ENCODE peak calls at places on chromosomes 5 and 9, in ten cellular contexts. A is NCI-H524; L is GM13977; Y is Peyer's patch; P is dorsolateral prefrontal cortex; H is activated effector memory CD4-positive, alpha-beta T cell treated with anti-CD3 and anti-CD28 coated beads, Interleukin-2, amount 50 U/mL, for 16 hours; N is H9; W is ELR; B is HFF-Myc; Q is SHP77. S is an unnamed sample.

GRCh38 chr9:124600407-124600806 is 93.2 kb upstream of the NR5A1 start:
- DNase-seq in L (no peak), Y (no peak), Q (no peak), B (no peak), A (no peak), P (no peak), H (no peak), W (no peak), N (no peak), S (no peak)

GRCh38 chr5:7087719-7088297 is 308.1 kb upstream of the ADCY2 start:
- DNase-seq in W (no peak), B (no peak), A (peak), Y (no peak), N (peak), H (no peak), P (no peak), L (no peak), Q (no peak), S (no peak)

GRCh38 chr9:102650896-102651295 is 344.2 kb upstream of the CYLC2 start:
- DNase-seq in Y (no peak), H (no peak), W (peak), N (no peak), Q (no peak), P (no peak), B (no peak), A (no peak), L (no peak), S (no peak)

GRCh38 chr5:133428072-133428660 is 184.2 kb downstream of the FSTL4 start:
- DNase-seq in L (no peak), A (no peak), B (no peak), Y (no peak), P (no peak), H (no peak), N (no peak), W (no peak), Q (no peak), S (no peak)

GRCh38 chr9:109919736-109920408 is 139.9 kb downstream of the PALM2AKAP2 start:
- DNase-seq in H (no peak), P (no peak), Q (no peak), B (no peak), Y (no peak), N (no peak), W (no peak), L (no peak), A (no peak), S (no peak)

GRCh38 chr9:116162241-116162781 is 8.7 kb downstream of the PAPPA start:
- DNase-seq in B (no peak), Y (no peak), P (no peak), H (no peak), L (no peak), Q (no peak), N (no peak), W (no peak), A (no peak), S (no peak)

GRCh38 chr9:14813336-14814020 is 90.9 kb upstream of the CER1 start:
- DNase-seq in L (no peak), Q (no peak), Y (no peak), H (no peak), P (no peak), N (no peak), W (peak), A (no peak), B (no peak), S (no peak)

GRCh38 chr5:33891731-33892418 is at the start of gene ADAMTS12:
- DNase-seq in Q (no peak), P (no peak), W (peak), L (peak), A (no peak), Y (no peak), B (no peak), H (no peak), N (peak), S (no peak)

GRCh38 chr5:177310757-177311173 is 933 bp downstream of the MXD3 start:
- DNase-seq in A (peak), N (peak), L (no peak), H (peak), Q (peak), P (no peak), Y (peak), B (no peak), W (peak), S (peak)

GRCh38 chr5:891837-892389 is 688 bp downstream of the BRD9 start:
- DNase-seq in N (no peak), Y (no peak), W (peak), B (no peak), H (peak), L (peak), P (no peak), Q (no peak), A (no peak), S (no peak)

GRCh38 chr5:42970636-42971559 is 69.2 kb downstream of the ANXA2R start:
- DNase-seq in B (no peak), L (no peak), H (no peak), P (no peak), N (peak), W (no peak), Y (no peak), A (peak), Q (no peak), S (no peak)

GRCh38 chr9:83707518-83707767 is 315 bp downstream of the UBQLN1 start:
- DNase-seq in Q (no peak), W (peak), H (no peak), A (no peak), Y (no peak), P (no peak), N (no peak), L (no peak), B (no peak), S (no peak)

GRCh38 chr5:172868924-172869565 is 35.0 kb downstream of the ERGIC1 start:
- DNase-seq in W (peak), L (no peak), N (no peak), B (no peak), H (no peak), P (peak), Q (no peak), Y (no peak), A (no peak), S (no peak)

GRCh38 chr9:34985311-34985899 is 4.1 kb upstream of the DNAJB5 start:
- DNase-seq in W (peak), B (peak), Q (peak), A (peak), P (no peak), N (peak), H (peak), Y (peak), L (peak), S (peak)

GRCh38 chr9:133795049-133795448 is 56.9 kb upstream of the SARDH start:
- DNase-seq in H (no peak), L (no peak), A (no peak), B (no peak), Q (no peak), P (no peak), Y (no peak), N (no peak), W (no peak), S (no peak)

S was measured in Jurkat, Clone E6-1.